ENCODE peak calls at places on chromosome 10, in eight cellular contexts. M, Y, J, O, F, V, A and L are unnamed samples.

GRCh38 chr10:11830836-11831519 is 7.8 kb downstream of the PROSER2 start:
- DNase-seq in Y (peak), V (no peak), F (no peak), O (no peak), M (no peak), A (no peak), J (no peak), L (no peak)

GRCh38 chr10:94088926-94089381 is 95.2 kb downstream of the PLCE1 start:
- DNase-seq in V (peak), Y (no peak), F (no peak), M (no peak), O (no peak), A (no peak), J (no peak), L (peak)

GRCh38 chr10:31924833-31925232 is 3.8 kb downstream of the ARHGAP12 start:
- DNase-seq in F (no peak), Y (no peak), V (no peak), O (no peak), A (no peak), M (no peak), J (no peak), L (no peak)

GRCh38 chr10:126661841-126662520 is 8.5 kb downstream of the C10orf90 start:
- DNase-seq in O (no peak), F (no peak), Y (no peak), A (no peak), V (no peak), M (no peak), J (no peak), L (no peak)

GRCh38 chr10:128400564-128400963 is 274.3 kb upstream of the MKI67 start:
- DNase-seq in J (no peak), O (no peak), V (no peak), A (no peak), Y (no peak), F (no peak), M (no peak), L (peak)

GRCh38 chr10:88851706-88852105 is at the start of gene ANKRD22:
- DNase-seq in Y (peak), A (no peak), V (no peak), F (no peak), M (no peak), J (no peak), O (peak), L (peak)

GRCh38 chr10:71191019-71191418 is 21.4 kb upstream of the UNC5B start:
- DNase-seq in Y (no peak), F (no peak), V (no peak), J (no peak), M (no peak), A (no peak), O (no peak), L (no peak)

GRCh38 chr10:132445516-132446194 is 48.7 kb downstream of the PWWP2B start:
- DNase-seq in M (no peak), J (no peak), V (no peak), Y (no peak), A (peak), F (no peak), O (no peak), L (peak)

GRCh38 chr10:11048707-11049296 is 31.1 kb downstream of the CELF2 start:
- DNase-seq in Y (no peak), O (no peak), F (no peak), A (no peak), J (no peak), V (no peak), M (no peak), L (no peak)

GRCh38 chr10:129887986-129888783 is 75.9 kb downstream of the EBF3 start:
- DNase-seq in J (no peak), A (no peak), F (no peak), M (no peak), Y (no peak), O (no peak), V (no peak), L (no peak)

GRCh38 chr10:31999261-31999660 is 57.0 kb downstream of the KIF5B start:
- DNase-seq in Y (no peak), A (no peak), F (no peak), O (no peak), J (no peak), V (no peak), M (no peak), L (no peak)

GRCh38 chr10:105840288-105840770 is 1199.2 kb downstream of the SORCS3 start:
- DNase-seq in A (no peak), O (no peak), V (no peak), M (no peak), F (no peak), Y (no peak), J (no peak), L (no peak)

GRCh38 chr10:60809157-60809556 is 30.9 kb downstream of the CDK1 start:
- DNase-seq in O (no peak), M (no peak), F (no peak), V (no peak), Y (no peak), A (no peak), J (no peak), L (no peak)

GRCh38 chr10:14124951-14125350 is 205.8 kb downstream of the FRMD4A start:
- DNase-seq in A (no peak), F (no peak), J (no peak), V (no peak), O (no peak), Y (no peak), M (no peak), L (no peak)

GRCh38 chr10:109934958-109935793 is 11.9 kb upstream of the XPNPEP1 start:
- DNase-seq in Y (no peak), F (no peak), M (peak), V (peak), A (peak), O (no peak), J (peak), L (peak)